ENCODE peak calls at places on chromosomes 11 and 22, in nine cellular contexts. One of them, this sample, is unnamed.

GRCh38 chr22:20442485-20443284 is 5.1 kb upstream of the SCARF2 start:
- DNase-seq in prostate gland: no peak
- DNase-seq in gastrocnemius medialis: no peak
- DNase-seq in heart left ventricle: peak
- DNase-seq in kidney: no peak
- DNase-seq in CD4-positive, alpha-beta T cell: no peak
- DNase-seq in cardiac muscle cell: no peak
- DNase-seq in heart right ventricle: no peak
- DNase-seq in body of pancreas: no peak
- DNase-seq in this sample: no peak

GRCh38 chr11:17991799-17992433 is 20.9 kb downstream of the SERGEF start:
- DNase-seq in prostate gland: no peak
- DNase-seq in gastrocnemius medialis: no peak
- DNase-seq in heart left ventricle: no peak
- DNase-seq in kidney: no peak
- DNase-seq in CD4-positive, alpha-beta T cell: peak
- DNase-seq in cardiac muscle cell: peak
- DNase-seq in heart right ventricle: no peak
- DNase-seq in body of pancreas: peak
- DNase-seq in this sample: no peak

GRCh38 chr11:7418061-7418460 is 67.2 kb upstream of the OLFML1 start:
- DNase-seq in prostate gland: no peak
- DNase-seq in gastrocnemius medialis: no peak
- DNase-seq in heart left ventricle: no peak
- DNase-seq in kidney: no peak
- DNase-seq in CD4-positive, alpha-beta T cell: no peak
- DNase-seq in cardiac muscle cell: no peak
- DNase-seq in heart right ventricle: no peak
- DNase-seq in body of pancreas: no peak
- DNase-seq in this sample: no peak

GRCh38 chr11:35717043-35717442 is 54.5 kb downstream of the TRIM44 start:
- DNase-seq in prostate gland: no peak
- DNase-seq in gastrocnemius medialis: no peak
- DNase-seq in heart left ventricle: no peak
- DNase-seq in kidney: no peak
- DNase-seq in CD4-positive, alpha-beta T cell: no peak
- DNase-seq in cardiac muscle cell: peak
- DNase-seq in heart right ventricle: no peak
- DNase-seq in body of pancreas: no peak
- DNase-seq in this sample: no peak

GRCh38 chr11:131109256-131109655 is 193.0 kb upstream of the SNX19 start:
- DNase-seq in prostate gland: no peak
- DNase-seq in gastrocnemius medialis: no peak
- DNase-seq in heart left ventricle: no peak
- DNase-seq in kidney: no peak
- DNase-seq in CD4-positive, alpha-beta T cell: no peak
- DNase-seq in cardiac muscle cell: no peak
- DNase-seq in heart right ventricle: no peak
- DNase-seq in body of pancreas: no peak
- DNase-seq in this sample: no peak

GRCh38 chr22:43812149-43812842 is at the start of gene EFCAB6:
- DNase-seq in prostate gland: peak
- DNase-seq in gastrocnemius medialis: peak
- DNase-seq in heart left ventricle: peak
- DNase-seq in kidney: peak
- DNase-seq in CD4-positive, alpha-beta T cell: peak
- DNase-seq in cardiac muscle cell: peak
- DNase-seq in heart right ventricle: peak
- DNase-seq in body of pancreas: peak
- DNase-seq in this sample: peak

GRCh38 chr22:16654882-16655281 is 62.3 kb upstream of the CCT8L2 start:
- DNase-seq in prostate gland: no peak
- DNase-seq in gastrocnemius medialis: no peak
- DNase-seq in heart left ventricle: no peak
- DNase-seq in kidney: no peak
- DNase-seq in CD4-positive, alpha-beta T cell: no peak
- DNase-seq in cardiac muscle cell: no peak
- DNase-seq in heart right ventricle: no peak
- DNase-seq in body of pancreas: no peak
- DNase-seq in this sample: no peak

GRCh38 chr11:33934450-33934849 is 42.6 kb upstream of the LMO2 start:
- DNase-seq in prostate gland: no peak
- DNase-seq in gastrocnemius medialis: no peak
- DNase-seq in heart left ventricle: no peak
- DNase-seq in kidney: no peak
- DNase-seq in CD4-positive, alpha-beta T cell: no peak
- DNase-seq in cardiac muscle cell: no peak
- DNase-seq in heart right ventricle: no peak
- DNase-seq in body of pancreas: no peak
- DNase-seq in this sample: no peak

GRCh38 chr11:108551653-108552462 is 41.7 kb downstream of the EXPH5 start:
- DNase-seq in prostate gland: no peak
- DNase-seq in gastrocnemius medialis: no peak
- DNase-seq in heart left ventricle: no peak
- DNase-seq in kidney: no peak
- DNase-seq in CD4-positive, alpha-beta T cell: no peak
- DNase-seq in cardiac muscle cell: peak
- DNase-seq in heart right ventricle: no peak
- DNase-seq in body of pancreas: no peak
- DNase-seq in this sample: no peak

GRCh38 chr11:44377121-44377520 is 67.2 kb upstream of the ALX4 start:
- DNase-seq in prostate gland: no peak
- DNase-seq in gastrocnemius medialis: no peak
- DNase-seq in heart left ventricle: no peak
- DNase-seq in kidney: no peak
- DNase-seq in CD4-positive, alpha-beta T cell: no peak
- DNase-seq in cardiac muscle cell: no peak
- DNase-seq in heart right ventricle: no peak
- DNase-seq in body of pancreas: no peak
- DNase-seq in this sample: no peak

GRCh38 chr11:70618471-70619101 is 220.3 kb downstream of the CTTN start:
- DNase-seq in prostate gland: no peak
- DNase-seq in gastrocnemius medialis: no peak
- DNase-seq in heart left ventricle: peak
- DNase-seq in kidney: no peak
- DNase-seq in CD4-positive, alpha-beta T cell: no peak
- DNase-seq in cardiac muscle cell: no peak
- DNase-seq in heart right ventricle: no peak
- DNase-seq in body of pancreas: no peak
- DNase-seq in this sample: no peak

GRCh38 chr22:47775191-47775590 is 1012.7 kb downstream of the TBC1D22A start:
- DNase-seq in prostate gland: no peak
- DNase-seq in gastrocnemius medialis: no peak
- DNase-seq in heart left ventricle: no peak
- DNase-seq in kidney: no peak
- DNase-seq in CD4-positive, alpha-beta T cell: no peak
- DNase-seq in cardiac muscle cell: no peak
- DNase-seq in heart right ventricle: no peak
- DNase-seq in body of pancreas: no peak
- DNase-seq in this sample: no peak

GRCh38 chr11:45926001-45926401 is 3.5 kb downstream of the LARGE2 start:
- DNase-seq in prostate gland: no peak
- DNase-seq in gastrocnemius medialis: no peak
- DNase-seq in heart left ventricle: no peak
- DNase-seq in kidney: peak
- DNase-seq in CD4-positive, alpha-beta T cell: no peak
- DNase-seq in cardiac muscle cell: no peak
- DNase-seq in heart right ventricle: no peak
- DNase-seq in body of pancreas: peak
- DNase-seq in this sample: no peak

DNA sequence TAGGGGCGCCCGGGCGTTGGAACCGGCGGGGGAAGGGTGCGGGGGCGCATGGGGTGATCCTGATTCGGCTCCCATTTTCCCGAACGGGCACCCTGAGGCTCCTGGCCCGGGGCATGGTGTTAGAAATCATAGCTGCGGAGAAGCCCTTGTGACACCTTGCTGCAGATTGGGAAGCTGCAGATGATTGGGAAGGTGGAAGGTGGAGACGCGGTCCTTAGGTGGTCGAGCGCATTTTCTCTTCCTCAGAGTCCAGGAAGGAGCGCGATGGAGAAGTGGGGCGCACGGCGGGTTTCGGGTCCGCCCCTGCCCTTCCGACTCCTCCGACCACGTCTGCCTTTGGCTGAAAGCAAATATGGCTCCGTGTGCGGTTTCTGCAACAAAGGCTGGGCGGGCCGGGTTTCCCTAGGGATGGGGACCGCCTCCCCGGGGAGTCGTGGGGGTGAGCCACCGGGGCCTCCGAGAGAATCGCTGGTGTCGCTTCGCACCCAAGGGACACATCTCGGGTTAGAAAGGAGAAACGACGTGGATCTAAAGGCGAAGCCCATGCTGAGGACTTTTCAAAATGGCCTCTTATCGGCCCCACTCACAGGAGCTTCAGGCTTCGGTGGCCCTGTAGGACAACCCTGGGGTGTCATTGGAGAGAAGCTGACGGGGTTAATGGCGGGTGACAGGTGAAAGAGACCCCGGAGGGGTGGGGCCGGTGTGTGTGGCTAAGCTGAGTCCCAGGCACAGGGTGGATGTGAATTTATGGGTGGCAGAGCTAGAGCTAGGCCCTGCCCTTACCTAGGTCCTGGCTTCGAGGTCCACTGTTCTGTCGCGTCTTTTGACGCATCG is 707 bp upstream of the FTH1 start:
- DNase-seq in prostate gland: no peak
- DNase-seq in gastrocnemius medialis: no peak
- DNase-seq in heart left ventricle: peak
- DNase-seq in kidney: peak
- DNase-seq in CD4-positive, alpha-beta T cell: peak
- DNase-seq in cardiac muscle cell: peak
- DNase-seq in heart right ventricle: peak
- DNase-seq in body of pancreas: no peak
- DNase-seq in this sample: peak
- H3K27ac ChIP-seq in prostate gland: peak
- H3K27ac ChIP-seq in gastrocnemius medialis: peak
- H3K27ac ChIP-seq in heart left ventricle: peak
- H3K27ac ChIP-seq in kidney: peak
- H3K27ac ChIP-seq in CD4-positive, alpha-beta T cell: peak
- H3K27ac ChIP-seq in cardiac muscle cell: peak
- H3K27ac ChIP-seq in heart right ventricle: peak
- H3K27ac ChIP-seq in body of pancreas: peak
- H3K27ac ChIP-seq in this sample: peak

GRCh38 chr22:17727244-17727892 is 46.9 kb downstream of the BID start:
- DNase-seq in prostate gland: no peak
- DNase-seq in gastrocnemius medialis: no peak
- DNase-seq in heart left ventricle: no peak
- DNase-seq in kidney: no peak
- DNase-seq in CD4-positive, alpha-beta T cell: no peak
- DNase-seq in cardiac muscle cell: no peak
- DNase-seq in heart right ventricle: no peak
- DNase-seq in body of pancreas: no peak
- DNase-seq in this sample: no peak

GRCh38 chr22:17724678-17725464 is 49.4 kb downstream of the BID start:
- DNase-seq in prostate gland: no peak
- DNase-seq in gastrocnemius medialis: no peak
- DNase-seq in heart left ventricle: no peak
- DNase-seq in kidney: no peak
- DNase-seq in CD4-positive, alpha-beta T cell: no peak
- DNase-seq in cardiac muscle cell: peak
- DNase-seq in heart right ventricle: no peak
- DNase-seq in body of pancreas: no peak
- DNase-seq in this sample: no peak

GRCh38 chr22:17725465-17725800 is 48.8 kb downstream of the BID start:
- DNase-seq in prostate gland: no peak
- DNase-seq in gastrocnemius medialis: no peak
- DNase-seq in heart left ventricle: no peak
- DNase-seq in kidney: no peak
- DNase-seq in CD4-positive, alpha-beta T cell: no peak
- DNase-seq in cardiac muscle cell: no peak
- DNase-seq in heart right ventricle: no peak
- DNase-seq in body of pancreas: no peak
- DNase-seq in this sample: no peak

GRCh38 chr22:17726561-17727243 is 47.6 kb downstream of the BID start:
- DNase-seq in prostate gland: no peak
- DNase-seq in gastrocnemius medialis: no peak
- DNase-seq in heart left ventricle: no peak
- DNase-seq in kidney: no peak
- DNase-seq in CD4-positive, alpha-beta T cell: no peak
- DNase-seq in cardiac muscle cell: no peak
- DNase-seq in heart right ventricle: no peak
- DNase-seq in body of pancreas: no peak
- DNase-seq in this sample: no peak

DNA sequence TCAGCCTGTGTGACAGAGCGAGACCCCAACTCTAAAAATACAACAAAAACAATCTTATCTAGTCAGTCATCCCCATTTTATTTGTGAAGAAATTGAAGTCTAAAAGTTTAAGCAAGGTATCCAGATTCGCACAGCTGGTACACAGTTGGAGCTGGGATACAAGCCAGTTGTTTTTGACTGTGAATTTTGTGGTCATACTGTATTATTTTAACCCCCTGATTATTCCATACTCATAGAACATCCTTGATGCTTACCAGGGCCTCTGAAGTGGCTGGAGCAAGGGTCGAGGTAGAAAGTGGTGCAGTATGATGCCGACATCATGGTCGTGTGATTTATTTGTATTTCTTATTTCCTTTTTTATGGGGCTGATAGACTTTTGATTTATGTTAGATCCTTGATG is 50.0 kb downstream of the BID start:
- DNase-seq in prostate gland: no peak
- DNase-seq in gastrocnemius medialis: no peak
- DNase-seq in heart left ventricle: no peak
- DNase-seq in kidney: no peak
- DNase-seq in CD4-positive, alpha-beta T cell: no peak
- DNase-seq in cardiac muscle cell: no peak
- DNase-seq in heart right ventricle: no peak
- DNase-seq in body of pancreas: no peak
- DNase-seq in this sample: no peak
- H3K27ac ChIP-seq in prostate gland: no peak
- H3K27ac ChIP-seq in gastrocnemius medialis: peak
- H3K27ac ChIP-seq in heart left ventricle: peak
- H3K27ac ChIP-seq in kidney: no peak
- H3K27ac ChIP-seq in CD4-positive, alpha-beta T cell: no peak
- H3K27ac ChIP-seq in cardiac muscle cell: peak
- H3K27ac ChIP-seq in heart right ventricle: peak
- H3K27ac ChIP-seq in body of pancreas: no peak
- H3K27ac ChIP-seq in this sample: peak

DNA sequence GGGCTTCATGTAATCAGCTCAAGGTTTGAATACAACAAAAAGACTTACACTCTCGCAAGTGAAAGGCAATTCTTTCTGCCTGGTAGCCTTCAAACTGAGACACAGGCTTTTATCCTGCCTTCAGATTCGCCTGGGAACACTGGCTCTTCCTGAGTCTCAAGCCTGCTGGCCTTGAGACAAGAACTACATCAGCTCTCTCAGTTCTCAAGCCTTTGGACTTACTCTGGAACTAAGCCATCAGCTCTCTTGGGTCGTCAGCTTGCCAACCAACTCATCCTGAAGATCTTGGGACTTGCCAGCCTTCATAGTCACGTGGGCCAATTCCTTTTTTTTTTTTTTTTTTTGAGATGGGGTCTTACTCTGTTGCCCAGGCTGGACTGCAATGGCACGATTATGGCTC is 35.7 kb upstream of the LRRC10B start:
- DNase-seq in prostate gland: peak
- DNase-seq in gastrocnemius medialis: peak
- DNase-seq in heart left ventricle: no peak
- DNase-seq in kidney: no peak
- DNase-seq in CD4-positive, alpha-beta T cell: no peak
- DNase-seq in cardiac muscle cell: no peak
- DNase-seq in heart right ventricle: no peak
- DNase-seq in body of pancreas: peak
- DNase-seq in this sample: peak
- H3K27ac ChIP-seq in prostate gland: peak
- H3K27ac ChIP-seq in gastrocnemius medialis: peak
- H3K27ac ChIP-seq in heart left ventricle: peak
- H3K27ac ChIP-seq in kidney: no peak
- H3K27ac ChIP-seq in CD4-positive, alpha-beta T cell: no peak
- H3K27ac ChIP-seq in cardiac muscle cell: no peak
- H3K27ac ChIP-seq in heart right ventricle: peak
- H3K27ac ChIP-seq in body of pancreas: no peak
- H3K27ac ChIP-seq in this sample: peak

GRCh38 chr11:120215634-120216033 is 4.8 kb downstream of the OAF start:
- DNase-seq in prostate gland: no peak
- DNase-seq in gastrocnemius medialis: peak
- DNase-seq in heart left ventricle: peak
- DNase-seq in kidney: peak
- DNase-seq in CD4-positive, alpha-beta T cell: no peak
- DNase-seq in cardiac muscle cell: no peak
- DNase-seq in heart right ventricle: no peak
- DNase-seq in body of pancreas: peak
- DNase-seq in this sample: peak
- H3K27ac ChIP-seq in prostate gland: no peak
- H3K27ac ChIP-seq in gastrocnemius medialis: peak
- H3K27ac ChIP-seq in heart left ventricle: peak
- H3K27ac ChIP-seq in kidney: peak
- H3K27ac ChIP-seq in CD4-positive, alpha-beta T cell: no peak
- H3K27ac ChIP-seq in cardiac muscle cell: no peak
- H3K27ac ChIP-seq in heart right ventricle: peak
- H3K27ac ChIP-seq in body of pancreas: peak
- H3K27ac ChIP-seq in this sample: peak